ENCODE peak calls at places on chromosome 19, in six cellular contexts. R is GM10248, G is body of pancreas, O is cardiac muscle cell, U is nephron progenitor cell, Z is GM23338. K is an unnamed sample.

GRCh38 chr19:41528106-41528505 is 47.9 kb upstream of the CEACAM21 start:
- DNase-seq in R (no peak), G (no peak), O (no peak), U (no peak), Z (peak), K (no peak)

GRCh38 chr19:16588089-16588823 is 16.0 kb upstream of the SLC35E1 start:
- DNase-seq in R (peak), G (peak), O (peak), U (no peak), Z (peak), K (no peak)

GRCh38 chr19:35429698-35430097 is 18.4 kb upstream of the FFAR2 start:
- DNase-seq in R (no peak), G (no peak), O (no peak), U (no peak), Z (no peak), K (no peak)

GRCh38 chr19:32316034-32316433 is 29.4 kb upstream of the ZNF507 start:
- DNase-seq in R (no peak), G (no peak), O (peak), U (no peak), Z (peak), K (no peak)

GRCh38 chr19:39843919-39844793 is 2.0 kb downstream of the FBL start:
- DNase-seq in R (peak), G (no peak), O (peak), U (no peak), Z (peak), K (no peak)

GRCh38 chr19:10562609-10563008 is 3.2 kb downstream of the KRI1 start:
- DNase-seq in R (no peak), G (no peak), O (no peak), U (no peak), Z (no peak), K (no peak)

GRCh38 chr19:29798783-29799182 is 13.0 kb upstream of the CCNE1 start:
- DNase-seq in R (no peak), G (no peak), O (peak), U (no peak), Z (no peak), K (no peak)

GRCh38 chr19:2603320-2603719 is 99.2 kb downstream of the GNG7 start:
- DNase-seq in R (no peak), G (no peak), O (peak), U (no peak), Z (peak), K (no peak)

GRCh38 chr19:46741447-46741846 is 4.4 kb upstream of the FKRP start:
- DNase-seq in R (no peak), G (no peak), O (no peak), U (no peak), Z (peak), K (no peak)

GRCh38 chr19:53285087-53285486 is 17.6 kb upstream of the VN1R4 start:
- DNase-seq in R (no peak), G (no peak), O (no peak), U (no peak), Z (no peak), K (no peak)

GRCh38 chr19:13487985-13488384 is 18.3 kb downstream of the CACNA1A start:
- DNase-seq in R (no peak), G (no peak), O (no peak), U (no peak), Z (no peak), K (no peak)

GRCh38 chr19:3851254-3852176 is 17.3 kb downstream of the ZFR2 start:
- DNase-seq in R (no peak), G (no peak), O (no peak), U (no peak), Z (no peak), K (no peak)

GRCh38 chr19:27821418-27822018 is 1391.4 kb downstream of the UQCRFS1 start:
- DNase-seq in R (no peak), G (no peak), O (no peak), U (no peak), Z (no peak), K (no peak)

GRCh38 chr19:41691268-41691970 is 3.3 kb upstream of the CEACAM7 start:
- DNase-seq in R (peak), G (peak), O (peak), U (no peak), Z (peak), K (no peak)

GRCh38 chr19:18205180-18205915 is 1.5 kb upstream of the RAB3A start:
- DNase-seq in R (peak), G (peak), O (peak), U (peak), Z (peak), K (no peak)

GRCh38 chr19:42555317-42555716 is 27.0 kb upstream of the CEACAM1 start:
- DNase-seq in R (no peak), G (no peak), O (no peak), U (no peak), Z (peak), K (no peak)

GRCh38 chr19:41427647-41428480 is 690 bp upstream of the B3GNT8 start:
- DNase-seq in R (peak), G (peak), O (peak), U (peak), Z (peak), K (no peak)

GRCh38 chr19:18364826-18365528 is 21.0 kb upstream of the GDF15 start:
- DNase-seq in R (no peak), G (peak), O (peak), U (no peak), Z (peak), K (peak)

GRCh38 chr19:8456064-8456463 is 11.3 kb downstream of the HNRNPM start:
- DNase-seq in R (no peak), G (no peak), O (no peak), U (peak), Z (peak), K (no peak)
- TF ChIP-seq CTCF in R (no peak), G (no peak), O (peak), U (no peak), Z (peak), K (no peak)

GRCh38 chr19:48190288-48191284 is 20.1 kb downstream of the ZSWIM9 start:
- DNase-seq in R (peak), G (peak), O (peak), U (peak), Z (peak), K (no peak)
- TF ChIP-seq CTCF in R (no peak), G (peak), O (peak), U (peak), Z (peak), K (no peak)

DNA sequence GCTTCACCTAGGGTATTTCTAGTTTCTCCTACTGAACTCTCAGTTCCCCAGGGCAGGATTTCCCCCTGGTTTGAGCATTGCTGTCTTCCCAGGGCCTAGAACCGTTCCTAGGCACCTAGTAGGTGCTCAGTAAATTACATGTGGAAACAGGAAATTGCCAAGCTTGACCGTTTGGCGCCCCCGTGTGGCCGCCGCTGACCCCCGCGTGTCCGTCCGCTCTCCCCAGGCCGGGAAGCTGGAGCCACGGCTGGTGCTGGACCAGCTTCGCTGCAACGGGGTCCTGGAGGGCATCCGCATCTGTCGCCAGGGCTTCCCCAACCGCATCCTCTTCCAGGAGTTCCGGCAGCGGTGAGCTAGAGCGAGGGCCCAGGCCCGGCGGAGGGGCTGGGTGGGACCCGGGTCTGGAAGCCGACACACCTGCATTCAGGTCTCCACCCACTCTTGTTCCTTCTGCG is 55.5 kb downstream of the MYH14 start:
- DNase-seq in R (no peak), G (no peak), O (peak), U (peak), Z (peak), K (no peak)
- TF ChIP-seq CTCF in R (peak), G (peak), O (peak), U (peak), Z (peak), K (peak)

DNA sequence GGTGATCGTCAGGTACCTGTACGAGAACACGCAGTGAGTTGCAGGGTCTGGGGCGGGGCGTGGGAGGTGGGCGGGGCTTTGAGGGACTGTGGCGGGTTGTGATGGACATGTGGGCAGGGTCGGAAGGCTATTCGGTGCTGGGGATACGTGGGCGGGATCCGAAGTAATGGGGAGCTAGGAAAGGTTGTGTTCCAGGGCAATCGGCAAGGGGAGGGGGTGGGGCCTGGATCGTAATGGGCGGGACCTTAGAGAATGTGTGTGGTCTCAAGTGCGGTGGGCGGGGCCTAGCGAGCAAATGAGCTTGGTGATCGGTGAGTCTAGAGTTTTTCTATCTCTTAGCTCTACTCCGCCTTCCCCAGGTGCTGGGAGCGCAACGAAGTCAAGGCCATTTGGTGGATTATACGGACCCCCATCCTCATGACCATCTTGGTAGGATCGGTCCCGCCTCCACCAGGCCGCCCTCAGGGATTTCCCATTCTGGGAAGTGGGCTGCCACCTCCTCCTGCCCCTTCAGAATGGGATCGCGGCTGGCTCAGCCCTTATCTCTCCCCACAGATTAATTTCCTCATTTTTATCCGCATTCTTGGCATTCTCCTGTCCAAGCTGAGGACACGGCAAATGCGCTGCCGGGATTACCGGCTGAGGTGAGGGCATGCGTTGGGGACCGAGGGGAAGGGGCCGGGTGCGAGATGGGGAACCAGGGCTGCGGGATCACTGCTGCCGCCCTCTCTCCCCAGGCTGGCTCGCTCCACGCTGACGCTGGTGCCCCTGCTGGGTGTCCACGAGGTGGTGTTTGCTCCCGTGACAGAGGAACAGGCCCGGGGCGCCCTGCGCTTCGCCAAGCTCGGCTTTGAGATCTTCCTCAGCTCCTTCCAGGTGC is 9.6 kb downstream of the GIPR start:
- DNase-seq in R (peak), G (peak), O (peak), U (peak), Z (peak), K (no peak)
- TF ChIP-seq CTCF in R (no peak), G (peak), O (peak), U (no peak), Z (peak), K (peak)

GRCh38 chr19:535017-535835 is 3.7 kb downstream of the CDC34 start:
- DNase-seq in R (no peak), G (peak), O (no peak), U (no peak), Z (no peak), K (peak)
- TF ChIP-seq CTCF in R (no peak), G (peak), O (no peak), U (no peak), Z (no peak), K (no peak)

GRCh38 chr19:56917998-56918397 is 77.5 kb upstream of the PEG3 start:
- DNase-seq in R (no peak), G (no peak), O (no peak), U (no peak), Z (no peak), K (peak)
- TF ChIP-seq CTCF in R (no peak), G (no peak), O (no peak), U (no peak), Z (no peak), K (no peak)

K was measured in LNCaP clone FGC.